ENCODE peak calls at places on chromosomes 3 and 15, in five cellular contexts. M, C, K, I and V are unnamed samples.

GRCh38 chr3:58999779-59000170 is 50.0 kb downstream of the CFAP20DC start:
- DNase-seq in M (no peak), C (no peak), K (no peak), I (peak), V (no peak)

GRCh38 chr3:167854846-167855245 is 119.3 kb downstream of the SERPINI1 start:
- DNase-seq in M (no peak), C (no peak), K (no peak), I (no peak), V (no peak)

GRCh38 chr3:24523988-24524727 is 29.5 kb upstream of the THRB start:
- DNase-seq in M (no peak), C (no peak), K (no peak), I (peak), V (no peak)

GRCh38 chr3:127182446-127182845 is 10.5 kb upstream of the PRR23E start:
- DNase-seq in M (no peak), C (no peak), K (no peak), I (no peak), V (no peak)

GRCh38 chr3:158718490-158719170 is 13.6 kb downstream of the RARRES1 start:
- DNase-seq in M (no peak), C (no peak), K (no peak), I (peak), V (no peak)

GRCh38 chr3:125651246-125651645 is 55.9 kb upstream of the OSBPL11 start:
- DNase-seq in M (no peak), C (no peak), K (no peak), I (peak), V (no peak)

GRCh38 chr3:184491867-184492615 is 69.5 kb upstream of the EPHB3 start:
- DNase-seq in M (no peak), C (no peak), K (no peak), I (peak), V (no peak)

GRCh38 chr3:31571325-31571724 is 38.6 kb downstream of the STT3B start:
- DNase-seq in M (no peak), C (no peak), K (no peak), I (no peak), V (no peak)

GRCh38 chr3:139935071-139935865 is at the start of gene CLSTN2:
- DNase-seq in M (peak), C (peak), K (peak), I (peak), V (peak)

GRCh38 chr15:59250249-59250648 is 43.6 kb downstream of the LDHAL6B start:
- DNase-seq in M (no peak), C (no peak), K (no peak), I (no peak), V (no peak)

GRCh38 chr15:29114277-29115092 is 155.1 kb downstream of the NSMCE3 start:
- DNase-seq in M (no peak), C (no peak), K (no peak), I (no peak), V (no peak)

GRCh38 chr3:132378-132777 is 64.2 kb upstream of the CHL1 start:
- DNase-seq in M (no peak), C (no peak), K (no peak), I (no peak), V (no peak)

GRCh38 chr3:161567962-161568361 is 71.4 kb downstream of the OTOL1 start:
- DNase-seq in M (no peak), C (no peak), K (no peak), I (peak), V (no peak)

GRCh38 chr15:64895285-64896065 is 16.2 kb upstream of the ANKDD1A start:
- DNase-seq in M (no peak), C (no peak), K (no peak), I (peak), V (no peak)

GRCh38 chr3:150344079-150344478 is 64.0 kb upstream of the TSC22D2 start:
- DNase-seq in M (no peak), C (no peak), K (no peak), I (no peak), V (no peak)

GRCh38 chr15:88615303-88616107 is 5.6 kb upstream of the AEN start:
- DNase-seq in M (no peak), C (no peak), K (no peak), I (no peak), V (no peak)

GRCh38 chr15:25910832-25911231 is 47.7 kb upstream of the ATP10A start:
- DNase-seq in M (no peak), C (no peak), K (no peak), I (no peak), V (no peak)

GRCh38 chr3:182713743-182714517 is 79.4 kb upstream of the ATP11B start:
- DNase-seq in M (peak), C (peak), K (no peak), I (peak), V (peak)

GRCh38 chr3:66609660-66610547 is 109.1 kb upstream of the LRIG1 start:
- DNase-seq in M (peak), C (no peak), K (no peak), I (no peak), V (no peak)

GRCh38 chr15:81195339-81195864 is 1.3 kb upstream of the IL16 start:
- DNase-seq in M (no peak), C (no peak), K (no peak), I (no peak), V (no peak)

GRCh38 chr15:88479169-88479568 is 11.7 kb downstream of the MRPS11 start:
- DNase-seq in M (no peak), C (no peak), K (no peak), I (no peak), V (no peak)

GRCh38 chr3:75272708-75273107 is 391.4 kb upstream of the FRG2C start:
- DNase-seq in M (no peak), C (no peak), K (no peak), I (peak), V (no peak)

GRCh38 chr3:59979542-59979941 is 929.7 kb upstream of the CFAP20DC start:
- DNase-seq in M (no peak), C (no peak), K (no peak), I (no peak), V (no peak)

GRCh38 chr15:72538931-72539330 is 64.8 kb downstream of the ARIH1 start:
- DNase-seq in M (no peak), C (no peak), K (no peak), I (no peak), V (no peak)

GRCh38 chr15:96160269-96160668 is 170.2 kb upstream of the NR2F2 start:
- DNase-seq in M (no peak), C (no peak), K (no peak), I (peak), V (no peak)

GRCh38 chr3:73558399-73559075 is 66.2 kb downstream of the PDZRN3 start:
- DNase-seq in M (peak), C (no peak), K (no peak), I (peak), V (no peak)

GRCh38 chr3:167855306-167855705 is 119.8 kb downstream of the SERPINI1 start:
- DNase-seq in M (no peak), C (no peak), K (no peak), I (no peak), V (no peak)

GRCh38 chr3:171457263-171458055 is 2.7 kb downstream of the TNIK start:
- DNase-seq in M (no peak), C (no peak), K (no peak), I (no peak), V (no peak)

GRCh38 chr3:97658670-97659285 is 105.8 kb upstream of the ARL6 start:
- DNase-seq in M (peak), C (peak), K (no peak), I (peak), V (no peak)

GRCh38 chr15:99421172-99421656 is 144.6 kb upstream of the MEF2A start:
- DNase-seq in M (no peak), C (no peak), K (no peak), I (no peak), V (peak)

GRCh38 chr3:117927831-117928230 is 1106.8 kb downstream of the IGSF11 start:
- DNase-seq in M (no peak), C (no peak), K (no peak), I (peak), V (no peak)

GRCh38 chr3:98645039-98645438 is 51.6 kb upstream of the CPOX start:
- DNase-seq in M (no peak), C (no peak), K (no peak), I (peak), V (no peak)

GRCh38 chr3:128870327-128870726 is 9.1 kb upstream of the ACAD9 start:
- DNase-seq in M (no peak), C (no peak), K (no peak), I (no peak), V (no peak)